ENCODE peak calls at places on chromosomes 6 and 20, in four cellular contexts. P is HepG2, Y is GM12878, F is SK-N-SH. Q is an unnamed sample.
A peak's percentile ranks its signal among the peaks of the same experiment; 100 is the strongest.

GRCh38 chr20:21147593-21147992 is 21.7 kb downstream of the KIZ start:
- DNase-seq in P (no peak), Y (no peak), F (no peak), Q (no peak)

GRCh38 chr6:14770572-14770971 is 475.3 kb upstream of the JARID2 start:
- DNase-seq in Y (no peak), P (no peak), F (no peak), Q (no peak)

GRCh38 chr6:3001773-3002293 is 2.1 kb downstream of the NQO2 start:
- DNase-seq in Y (no peak), P (peak; percentile 85), F (no peak), Q (peak; percentile 72)

GRCh38 chr6:8023638-8024037 is 40.6 kb downstream of the BLOC1S5 start:
- DNase-seq in Y (no peak), F (no peak), P (no peak), Q (no peak)

GRCh38 chr6:138582573-138582972 is 83.3 kb upstream of the NHSL1 start:
- DNase-seq in Y (no peak), F (no peak), P (no peak), Q (no peak)

GRCh38 chr6:167452338-167453081 is 127.6 kb downstream of the TTLL2 start:
- DNase-seq in P (no peak), Y (no peak), F (no peak), Q (no peak)

GRCh38 chr20:17445561-17445960 is 85.6 kb downstream of the BFSP1 start:
- DNase-seq in F (no peak), P (no peak), Y (no peak), Q (no peak)

GRCh38 chr20:4082406-4083102 is 67.2 kb upstream of the RNF24 start:
- DNase-seq in F (peak; percentile 32), Y (peak; percentile 59), P (peak; percentile 89), Q (no peak)

GRCh38 chr6:138086573-138087196 is 20.5 kb downstream of the PERP start:
- DNase-seq in F (no peak), Y (no peak), P (peak; percentile 95), Q (no peak)

GRCh38 chr6:69913361-69913760 is 47.0 kb downstream of the COL19A1 start:
- DNase-seq in P (no peak), F (no peak), Y (no peak), Q (no peak)

DNA sequence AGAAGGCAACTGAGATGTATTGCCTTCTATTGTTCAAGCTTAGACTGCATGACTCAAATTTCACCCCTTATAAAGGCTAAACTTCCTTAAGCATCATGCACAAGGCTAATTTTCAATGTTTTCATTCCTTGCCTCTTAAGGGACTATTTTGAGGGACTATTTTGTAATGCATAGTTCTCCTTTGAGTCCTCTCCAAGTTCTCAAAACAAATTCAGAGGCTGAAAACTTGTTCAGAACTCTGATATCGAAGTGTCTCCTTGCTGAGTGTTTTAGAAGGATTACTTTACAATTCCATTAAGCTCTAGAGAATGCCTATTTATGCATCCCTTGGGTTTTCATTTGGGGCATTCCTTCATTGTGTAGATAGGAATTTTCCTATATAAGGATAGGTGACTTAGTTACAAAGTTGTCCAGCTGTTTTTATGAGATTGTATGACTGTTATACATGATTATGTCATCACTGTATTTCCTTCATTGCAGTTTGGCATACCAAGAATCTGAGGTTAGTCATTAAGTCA is 41.7 kb downstream of the COL19A1 start:
- DNase-seq in F (no peak), P (no peak), Y (no peak), Q (no peak)
- TF ChIP-seq JUND in F (no peak), P (no peak), Y (no peak), Q (no peak)

GRCh38 chr20:54149765-54150264 is 24.0 kb downstream of the CYP24A1 start:
- DNase-seq in F (no peak), Y (no peak), P (no peak), Q (no peak)

GRCh38 chr20:54151073-54151436 is 22.7 kb downstream of the CYP24A1 start:
- DNase-seq in P (no peak), Y (no peak), F (no peak), Q (no peak)

GRCh38 chr20:54153041-54153327 is 20.8 kb downstream of the CYP24A1 start:
- DNase-seq in F (no peak), P (no peak), Y (no peak), Q (no peak)

GRCh38 chr20:54152227-54153040 is 21.4 kb downstream of the CYP24A1 start:
- DNase-seq in Y (no peak), P (no peak), F (no peak), Q (no peak)

GRCh38 chr20:54151511-54152226 is 22.1 kb downstream of the CYP24A1 start:
- DNase-seq in F (no peak), P (no peak), Y (no peak), Q (no peak)
- TF ChIP-seq JUND in F (no peak), P (no peak), Y (no peak), Q (no peak)

DNA sequence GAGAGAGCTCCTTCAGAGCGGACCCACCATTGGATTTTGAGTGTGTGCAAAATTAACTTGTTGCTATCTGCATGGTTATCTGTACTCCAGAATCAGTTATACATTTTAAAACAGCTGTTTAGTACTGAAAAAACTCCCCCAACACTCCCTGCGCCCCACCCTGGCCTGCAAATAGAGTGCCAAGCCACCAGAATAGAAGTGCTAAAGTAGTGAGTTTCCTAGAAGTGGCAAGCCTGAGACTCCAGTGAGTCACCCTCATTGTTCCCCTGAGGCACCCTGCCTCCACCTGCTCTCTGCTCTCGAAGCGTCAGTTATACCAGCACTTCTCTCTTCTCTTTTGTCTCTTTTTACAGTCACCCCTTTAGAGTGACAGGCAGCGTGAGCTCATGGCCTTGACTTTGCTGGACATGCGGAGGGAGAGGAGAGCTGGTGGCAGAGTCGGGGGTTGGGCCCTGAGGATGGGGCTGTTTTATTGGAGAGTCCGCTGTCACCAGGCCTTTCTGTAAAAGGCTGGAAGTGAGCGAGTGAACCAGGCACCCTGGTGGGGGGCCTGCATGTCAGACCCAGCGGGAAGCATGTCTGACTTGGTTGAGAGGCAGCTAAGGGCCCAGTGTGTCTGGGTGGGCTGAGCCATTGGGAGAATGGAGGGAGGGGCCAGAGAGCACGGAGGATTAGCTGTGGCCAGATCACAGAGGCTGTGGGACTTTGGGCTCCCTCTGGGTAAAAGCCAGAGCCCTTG is 10.4 kb downstream of the IGF2R start:
- DNase-seq in F (no peak), Y (peak; percentile 75), P (peak; percentile 82), Q (no peak)
- TF ChIP-seq JUND in F (no peak), Y (peak; percentile 78), P (peak; percentile 53), Q (no peak)

DNA sequence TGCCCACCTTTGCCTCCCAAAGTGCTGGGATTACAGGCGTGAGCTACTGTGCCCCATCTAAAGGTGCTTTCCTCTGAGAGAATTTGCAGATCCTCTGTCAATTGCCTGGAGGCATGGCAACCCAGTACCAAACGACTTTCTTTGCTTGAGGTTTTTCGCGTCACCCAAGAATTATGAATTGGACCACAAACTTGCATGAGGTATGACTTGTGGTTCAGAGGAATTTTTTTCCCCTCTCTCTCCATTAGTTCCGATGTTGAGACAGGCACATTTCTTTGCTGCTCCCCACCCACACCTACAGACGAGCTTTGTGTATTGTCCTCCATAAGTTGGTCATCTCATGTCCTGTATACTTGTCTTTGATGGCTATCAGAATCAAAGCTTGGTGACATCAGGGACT is 11.8 kb upstream of the SCAF8 start:
- DNase-seq in P (no peak), Y (no peak), F (no peak), Q (peak; percentile 65)
- TF ChIP-seq JUND in P (no peak), Y (no peak), F (no peak), Q (no peak)

GRCh38 chr20:41192575-41192974 is 55.2 kb downstream of the PLCG1 start:
- DNase-seq in P (no peak), F (no peak), Y (no peak), Q (no peak)
- TF ChIP-seq JUND in P (no peak), F (no peak), Y (no peak), Q (no peak)

GRCh38 chr6:69775450-69775849 is 21.4 kb downstream of the LMBRD1 start:
- DNase-seq in P (no peak), Y (no peak), F (no peak), Q (no peak)

GRCh38 chr6:69775941-69776340 is 20.9 kb downstream of the LMBRD1 start:
- DNase-seq in Y (no peak), P (peak; percentile 5), F (no peak), Q (no peak)

GRCh38 chr6:69774740-69775350 is 22.0 kb downstream of the LMBRD1 start:
- DNase-seq in Y (no peak), P (no peak), F (no peak), Q (no peak)

GRCh38 chr6:69768664-69769063 is 28.1 kb downstream of the LMBRD1 start:
- DNase-seq in Y (no peak), P (no peak), F (no peak), Q (no peak)

DNA sequence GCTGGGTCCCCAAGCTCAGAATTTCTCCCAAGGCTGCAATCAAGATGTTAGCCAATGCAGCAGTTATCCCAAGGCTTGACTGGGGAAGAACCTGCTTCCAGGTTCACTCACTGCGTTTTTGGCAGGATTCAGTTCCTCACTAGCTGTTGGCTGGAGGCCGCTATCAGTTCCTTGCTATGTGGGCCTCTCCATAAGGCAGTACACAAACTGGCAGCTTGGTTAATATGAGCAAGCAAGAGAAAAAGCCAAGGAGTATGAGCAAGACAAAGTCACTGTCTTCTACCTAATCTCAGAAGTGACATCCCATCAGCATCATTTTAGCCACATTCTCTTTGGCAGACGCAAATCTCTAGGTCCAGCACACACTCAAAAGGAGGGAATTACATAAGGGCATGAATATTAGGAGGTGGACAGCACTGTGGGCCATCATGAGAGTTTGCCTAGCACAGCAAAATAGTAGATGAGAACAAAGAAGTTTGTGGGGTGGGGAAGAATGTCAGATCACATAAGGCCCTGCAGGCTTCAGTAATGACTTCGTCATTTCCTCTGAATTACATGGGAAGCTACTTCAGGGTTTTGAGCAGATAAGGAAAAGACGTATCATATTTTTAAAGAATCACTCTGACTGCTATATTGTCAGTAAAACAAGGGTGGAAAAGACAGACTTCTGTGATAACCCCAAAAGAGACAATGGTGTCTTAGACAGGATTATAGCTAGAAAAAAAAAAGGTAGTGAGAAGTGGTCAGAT is 25.5 kb downstream of the LMBRD1 start:
- DNase-seq in P (no peak), Y (no peak), F (no peak), Q (no peak)
- TF ChIP-seq JUND in P (no peak), Y (no peak), F (no peak), Q (no peak)

Q was measured in T47D.